ENCODE peak calls at places on chromosomes 3 and 15, in five cellular contexts. Y is skeletal muscle cell; F is cortex of kidney; H is astrocyte of the spinal cord; Q is CD4-positive, CD25-positive, alpha-beta regulatory T cell. O is an unnamed sample.
A peak's percentile ranks its signal among the peaks of the same experiment; 100 is the strongest.

GRCh38 chr15:25248583-25249235 is 190.1 kb downstream of the UBE3A start:
- DNase-seq in Q (no peak), F (no peak), Y (no peak), H (no peak), O (peak; percentile 8)

GRCh38 chr3:71504250-71505036 is 79.1 kb downstream of the FOXP1 start:
- DNase-seq in F (no peak), Q (peak; percentile 65), Y (peak; percentile 90), H (peak; percentile 96), O (no peak)

GRCh38 chr3:130779031-130779430 is 32.4 kb upstream of the PIK3R4 start:
- DNase-seq in H (no peak), F (no peak), Y (no peak), Q (no peak), O (no peak)

GRCh38 chr3:33807190-33807589 is 8.8 kb downstream of the PDCD6IP start:
- DNase-seq in Q (no peak), F (no peak), H (no peak), Y (no peak), O (peak; percentile 27)

GRCh38 chr3:157381606-157382005 is 55.0 kb upstream of the PTX3 start:
- DNase-seq in Y (no peak), H (no peak), F (no peak), Q (no peak), O (no peak)

GRCh38 chr3:53146319-53146868 is 14.6 kb upstream of the PRKCD start:
- DNase-seq in F (no peak), H (no peak), Q (no peak), Y (no peak), O (no peak)

GRCh38 chr15:28123408-28124023 is 24.4 kb upstream of the OCA2 start:
- DNase-seq in Y (no peak), Q (peak; percentile 64), H (peak; percentile 79), F (no peak), O (peak; percentile 45)

GRCh38 chr3:52123106-52123708 is 31.0 kb downstream of the POC1A start:
- DNase-seq in Y (peak; percentile 16), Q (peak; percentile 71), F (no peak), H (peak; percentile 69), O (peak; percentile 66)

GRCh38 chr3:113436794-113437193 is 4.5 kb downstream of the CFAP44 start:
- DNase-seq in F (no peak), H (peak; percentile 85), Y (peak; percentile 46), Q (peak; percentile 17), O (no peak)

GRCh38 chr15:51155906-51156305 is 61.2 kb upstream of the TNFAIP8L3 start:
- DNase-seq in F (no peak), Y (peak; percentile 69), Q (no peak), H (no peak), O (no peak)

GRCh38 chr3:124126446-124127017 is 134.6 kb upstream of the ROPN1 start:
- DNase-seq in H (no peak), F (no peak), Y (no peak), Q (no peak), O (no peak)

GRCh38 chr15:25171856-25172687 is 217.3 kb downstream of the SNRPN start:
- DNase-seq in Q (no peak), H (no peak), F (no peak), Y (no peak), O (peak; percentile 6)

GRCh38 chr3:51968175-51968681 is 974 bp upstream of the PCBP4 start:
- DNase-seq in H (no peak), F (no peak), Y (no peak), Q (no peak), O (no peak)

GRCh38 chr15:70854669-70854976 is 666 bp upstream of the LARP6 start:
- DNase-seq in Y (no peak), F (no peak), H (no peak), Q (no peak), O (no peak)